ENCODE peak calls at places on chromosomes 6 and 20, in six cellular contexts. Q, E, V, F, I and O are unnamed samples.

GRCh38 chr6:142030115-142030619 is 102.6 kb upstream of the GJE1 start:
- DNase-seq in I (no peak), E (no peak), F (no peak), Q (no peak), V (peak), O (no peak)

GRCh38 chr6:135498178-135498841 is 770 bp upstream of the AHI1 start:
- DNase-seq in Q (peak), E (peak), I (peak), F (peak), V (peak), O (peak)

GRCh38 chr6:73471686-73472290 is 10.3 kb downstream of the MTO1 start:
- DNase-seq in V (no peak), E (no peak), I (no peak), F (no peak), Q (no peak), O (peak)

GRCh38 chr20:2729791-2730190 is 37.2 kb downstream of the EBF4 start:
- DNase-seq in E (no peak), Q (no peak), I (no peak), V (peak), F (no peak), O (no peak)

GRCh38 chr6:136774228-136775041 is 17.8 kb downstream of the MAP3K5 start:
- DNase-seq in E (no peak), I (no peak), F (no peak), V (peak), Q (no peak), O (no peak)

GRCh38 chr6:74409447-74409846 is 713.4 kb downstream of the CD109 start:
- DNase-seq in F (no peak), V (peak), Q (no peak), I (peak), E (no peak), O (no peak)

GRCh38 chr6:152161501-152161900 is 354.0 kb downstream of the ESR1 start:
- DNase-seq in Q (no peak), I (peak), E (no peak), F (no peak), V (peak), O (no peak)

GRCh38 chr6:44224154-44224977 is 971 bp downstream of the SLC29A1 start:
- DNase-seq in I (no peak), V (no peak), F (no peak), Q (no peak), E (no peak), O (no peak)

GRCh38 chr6:41637179-41638001 is 878 bp upstream of the MDFI start:
- DNase-seq in Q (no peak), F (no peak), V (no peak), E (no peak), I (no peak), O (no peak)